ENCODE peak calls at places on chromosomes 6 and 20, in four cellular contexts. W, I, Y and Z are unnamed samples.

GRCh38 chr6:166333172-166333995 is 9.0 kb downstream of the SFT2D1 start:
- DNase-seq in I (no peak), W (no peak), Y (no peak), Z (no peak)

GRCh38 chr6:95280690-95281273 is 296.6 kb upstream of the MANEA start:
- DNase-seq in W (no peak), I (peak; percentile 32), Y (no peak), Z (peak; percentile 1)

GRCh38 chr6:22027226-22027725 is 269.6 kb downstream of the PRL start:
- DNase-seq in I (no peak), Y (no peak), W (no peak), Z (no peak)

GRCh38 chr6:1394591-1395463 is 5.5 kb downstream of the FOXF2 start:
- DNase-seq in W (no peak), I (no peak), Y (no peak), Z (no peak)

GRCh38 chr6:69289689-69290088 is 507.1 kb downstream of the LMBRD1 start:
- DNase-seq in W (no peak), Y (no peak), I (no peak), Z (no peak)

GRCh38 chr6:13716225-13716954 is 4.8 kb upstream of the RANBP9 start:
- DNase-seq in W (no peak), I (no peak), Y (no peak), Z (no peak)

GRCh38 chr6:124007915-124008688 is 204.4 kb downstream of the NKAIN2 start:
- DNase-seq in Y (no peak), W (no peak), I (no peak), Z (no peak)

GRCh38 chr6:5644523-5645183 is 362.1 kb downstream of the NRN1 start:
- DNase-seq in W (no peak), Y (no peak), I (no peak), Z (no peak)

GRCh38 chr6:10420546-10421507 is 6.0 kb upstream of the TFAP2A start:
- DNase-seq in Y (no peak), W (peak; percentile 64), I (no peak), Z (no peak)

GRCh38 chr6:92810913-92811312 is 608.4 kb downstream of the EPHA7 start:
- DNase-seq in Y (no peak), W (peak; percentile 2), I (peak; percentile 27), Z (no peak)

GRCh38 chr6:54008589-54008988 is 102.7 kb upstream of the MLIP start:
- DNase-seq in Y (no peak), W (no peak), I (no peak), Z (no peak)

GRCh38 chr6:116073765-116074450 is 13.2 kb upstream of the FRK start:
- DNase-seq in Y (no peak), I (peak; percentile 83), W (peak; percentile 3), Z (no peak)

GRCh38 chr6:69827491-69827890 is 30.7 kb upstream of the LMBRD1 start:
- DNase-seq in I (peak; percentile 18), Y (no peak), W (no peak), Z (peak; percentile 40)

GRCh38 chr6:131758920-131759319 is 48.1 kb upstream of the CTAGE9 start:
- DNase-seq in W (no peak), I (no peak), Y (no peak), Z (peak; percentile 68)

GRCh38 chr20:57211949-57212889 is 54.2 kb downstream of the BMP7 start:
- DNase-seq in W (peak; percentile 88), I (peak; percentile 91), Y (no peak), Z (peak; percentile 41)

GRCh38 chr6:48714286-48715049 is 603.5 kb upstream of the PTCHD4 start:
- DNase-seq in Y (no peak), I (no peak), W (no peak), Z (no peak)

GRCh38 chr6:31820051-31820389 is 4.7 kb downstream of the HSPA1A start:
- DNase-seq in Y (no peak), W (no peak), I (no peak), Z (no peak)

GRCh38 chr20:62728028-62728780 is 19.6 kb downstream of the NTSR1 start:
- DNase-seq in Y (no peak), I (no peak), W (no peak), Z (no peak)

GRCh38 chr6:16139541-16139940 is 10.7 kb downstream of the MYLIP start:
- DNase-seq in Y (no peak), I (no peak), W (no peak), Z (no peak)

GRCh38 chr6:110537208-110538123 is 61.1 kb upstream of the SLC22A16 start:
- DNase-seq in W (peak; percentile 48), I (peak; percentile 98), Y (no peak), Z (peak; percentile 94)

GRCh38 chr6:67353861-67354260 is 1281.2 kb upstream of the ADGRB3 start:
- DNase-seq in Y (no peak), I (no peak), W (no peak), Z (no peak)

GRCh38 chr6:155364844-155365437 is 50.7 kb upstream of the TFB1M start:
- DNase-seq in W (no peak), I (no peak), Y (no peak), Z (no peak)

GRCh38 chr6:7071405-7071804 is 36.4 kb upstream of the RREB1 start:
- DNase-seq in W (no peak), Y (no peak), I (no peak), Z (no peak)

GRCh38 chr6:106685833-106686232 is 56.5 kb downstream of the QRSL1 start:
- DNase-seq in Y (no peak), I (peak; percentile 80), W (no peak), Z (no peak)

GRCh38 chr6:27970444-27970843 is 13.4 kb downstream of the OR2B6 start:
- DNase-seq in I (no peak), Y (no peak), W (no peak), Z (no peak)

GRCh38 chr6:132357120-132357519 is 44.2 kb downstream of the MOXD1 start:
- DNase-seq in W (no peak), I (peak; percentile 29), Y (no peak), Z (no peak)

GRCh38 chr6:36122495-36123269 is 7.6 kb upstream of the MAPK13 start:
- DNase-seq in I (no peak), Y (no peak), W (no peak), Z (no peak)

GRCh38 chr6:3771407-3772011 is 20.0 kb upstream of the PXDC1 start:
- DNase-seq in I (no peak), W (no peak), Y (no peak), Z (no peak)

GRCh38 chr6:34213772-34214171 is 22.9 kb upstream of the HMGA1 start:
- DNase-seq in I (no peak), Y (no peak), W (no peak), Z (no peak)

GRCh38 chr6:158072083-158072721 is 90.5 kb downstream of the SYNJ2 start:
- DNase-seq in Y (peak; percentile 61), I (peak; percentile 75), W (peak; percentile 57), Z (no peak)

GRCh38 chr20:10861619-10862018 is 187.8 kb upstream of the JAG1 start:
- DNase-seq in W (no peak), Y (no peak), I (no peak), Z (no peak)